ENCODE peak calls at places on chromosome 11, in nine cellular contexts. One of them, this sample, is unnamed.

GRCh38 chr11:71311928-71312510 is 59.6 kb upstream of the SHANK2 start:
- ATAC-seq in activated naive CD8-positive, alpha-beta T cell treated with anti-CD3 and anti-CD28 coated beads, Interleukin-2, amount 50 U/mL, for 24 hours: no peak
- ATAC-seq in aorta: no peak
- ATAC-seq in CD4-positive, alpha-beta T cell: no peak
- ATAC-seq in heart right ventricle: no peak
- ATAC-seq in GM23338: no peak
- ATAC-seq in left lung: no peak
- ATAC-seq in heart left ventricle: no peak
- ATAC-seq in stimulated activated naive CD8-positive, alpha-beta T cell treated with anti-CD3 and anti-CD28 coated beads, Interleukin-15, Interleukin-2, amounts not matched to agents 100 U/mL and 50 U/mL, for 24 hours: no peak
- ATAC-seq in this sample: no peak

GRCh38 chr11:108601150-108601549 is 7.6 kb upstream of the EXPH5 start:
- ATAC-seq in left lung: no peak
- ATAC-seq in CD4-positive, alpha-beta T cell: no peak
- ATAC-seq in activated naive CD8-positive, alpha-beta T cell treated with anti-CD3 and anti-CD28 coated beads, Interleukin-2, amount 50 U/mL, for 24 hours: no peak
- ATAC-seq in GM23338: no peak
- ATAC-seq in heart left ventricle: no peak
- ATAC-seq in stimulated activated naive CD8-positive, alpha-beta T cell treated with anti-CD3 and anti-CD28 coated beads, Interleukin-15, Interleukin-2, amounts not matched to agents 100 U/mL and 50 U/mL, for 24 hours: no peak
- ATAC-seq in heart right ventricle: no peak
- ATAC-seq in aorta: no peak
- ATAC-seq in this sample: no peak

GRCh38 chr11:27971256-27971655 is 136.7 kb downstream of the KIF18A start:
- ATAC-seq in stimulated activated naive CD8-positive, alpha-beta T cell treated with anti-CD3 and anti-CD28 coated beads, Interleukin-15, Interleukin-2, amounts not matched to agents 100 U/mL and 50 U/mL, for 24 hours: no peak
- ATAC-seq in aorta: no peak
- ATAC-seq in heart right ventricle: no peak
- ATAC-seq in GM23338: no peak
- ATAC-seq in heart left ventricle: no peak
- ATAC-seq in activated naive CD8-positive, alpha-beta T cell treated with anti-CD3 and anti-CD28 coated beads, Interleukin-2, amount 50 U/mL, for 24 hours: no peak
- ATAC-seq in left lung: no peak
- ATAC-seq in CD4-positive, alpha-beta T cell: no peak
- ATAC-seq in this sample: no peak

GRCh38 chr11:257766-258493 is 20.3 kb upstream of the NLRP6 start:
- ATAC-seq in left lung: no peak
- ATAC-seq in stimulated activated naive CD8-positive, alpha-beta T cell treated with anti-CD3 and anti-CD28 coated beads, Interleukin-15, Interleukin-2, amounts not matched to agents 100 U/mL and 50 U/mL, for 24 hours: no peak
- ATAC-seq in activated naive CD8-positive, alpha-beta T cell treated with anti-CD3 and anti-CD28 coated beads, Interleukin-2, amount 50 U/mL, for 24 hours: no peak
- ATAC-seq in GM23338: no peak
- ATAC-seq in aorta: no peak
- ATAC-seq in heart right ventricle: no peak
- ATAC-seq in heart left ventricle: no peak
- ATAC-seq in CD4-positive, alpha-beta T cell: no peak
- ATAC-seq in this sample: no peak

GRCh38 chr11:114102993-114103896 is 43.7 kb downstream of the ZBTB16 start:
- ATAC-seq in aorta: no peak
- ATAC-seq in stimulated activated naive CD8-positive, alpha-beta T cell treated with anti-CD3 and anti-CD28 coated beads, Interleukin-15, Interleukin-2, amounts not matched to agents 100 U/mL and 50 U/mL, for 24 hours: peak; percentile 43
- ATAC-seq in heart left ventricle: no peak
- ATAC-seq in GM23338: no peak
- ATAC-seq in left lung: no peak
- ATAC-seq in heart right ventricle: no peak
- ATAC-seq in CD4-positive, alpha-beta T cell: peak; percentile 79
- ATAC-seq in activated naive CD8-positive, alpha-beta T cell treated with anti-CD3 and anti-CD28 coated beads, Interleukin-2, amount 50 U/mL, for 24 hours: peak; percentile 60
- ATAC-seq in this sample: no peak

GRCh38 chr11:35847473-35847872 is 96.4 kb upstream of the LDLRAD3 start:
- ATAC-seq in heart right ventricle: no peak
- ATAC-seq in CD4-positive, alpha-beta T cell: no peak
- ATAC-seq in GM23338: no peak
- ATAC-seq in activated naive CD8-positive, alpha-beta T cell treated with anti-CD3 and anti-CD28 coated beads, Interleukin-2, amount 50 U/mL, for 24 hours: no peak
- ATAC-seq in left lung: no peak
- ATAC-seq in aorta: no peak
- ATAC-seq in stimulated activated naive CD8-positive, alpha-beta T cell treated with anti-CD3 and anti-CD28 coated beads, Interleukin-15, Interleukin-2, amounts not matched to agents 100 U/mL and 50 U/mL, for 24 hours: no peak
- ATAC-seq in heart left ventricle: no peak
- ATAC-seq in this sample: peak; percentile 44

GRCh38 chr11:86101493-86101892 is 32.6 kb upstream of the PICALM start:
- ATAC-seq in heart left ventricle: no peak
- ATAC-seq in left lung: no peak
- ATAC-seq in GM23338: no peak
- ATAC-seq in heart right ventricle: no peak
- ATAC-seq in aorta: no peak
- ATAC-seq in stimulated activated naive CD8-positive, alpha-beta T cell treated with anti-CD3 and anti-CD28 coated beads, Interleukin-15, Interleukin-2, amounts not matched to agents 100 U/mL and 50 U/mL, for 24 hours: no peak
- ATAC-seq in activated naive CD8-positive, alpha-beta T cell treated with anti-CD3 and anti-CD28 coated beads, Interleukin-2, amount 50 U/mL, for 24 hours: no peak
- ATAC-seq in CD4-positive, alpha-beta T cell: no peak
- ATAC-seq in this sample: no peak

GRCh38 chr11:69066122-69067112 is 17.7 kb downstream of the TPCN2 start:
- ATAC-seq in heart left ventricle: peak; percentile 30
- ATAC-seq in CD4-positive, alpha-beta T cell: no peak
- ATAC-seq in stimulated activated naive CD8-positive, alpha-beta T cell treated with anti-CD3 and anti-CD28 coated beads, Interleukin-15, Interleukin-2, amounts not matched to agents 100 U/mL and 50 U/mL, for 24 hours: no peak
- ATAC-seq in heart right ventricle: no peak
- ATAC-seq in left lung: no peak
- ATAC-seq in GM23338: peak; percentile 59
- ATAC-seq in aorta: no peak
- ATAC-seq in activated naive CD8-positive, alpha-beta T cell treated with anti-CD3 and anti-CD28 coated beads, Interleukin-2, amount 50 U/mL, for 24 hours: no peak
- ATAC-seq in this sample: peak; percentile 18

This sample was measured in stimulated activated memory B cell treated with anti-CD40 and anti-IgM and Interleukin-4, amounts not matched to agents 10 μg/mL and 1 μg/mL and 100 μg/mL, for 72 hours.